ENCODE peak calls at places on chromosomes 13 and 19, in five cellular contexts. D is osteocyte, C is fibroblast of mammary gland, E is glutamatergic neuron, M is OCI-LY7. I is an unnamed sample.

GRCh38 chr13:76316998-76317527 is 569.1 kb downstream of the KCTD12 start:
- DNase-seq in D (no peak), C (no peak), E (no peak), M (no peak), I (no peak)

GRCh38 chr19:18875726-18876125 is 20.2 kb downstream of the CERS1 start:
- DNase-seq in D (no peak), C (peak), E (no peak), M (no peak), I (no peak)

GRCh38 chr13:101401196-101401595 is 15.1 kb downstream of the NALCN start:
- DNase-seq in D (no peak), C (no peak), E (no peak), M (no peak), I (no peak)

GRCh38 chr19:46190489-46190888 is 39.1 kb upstream of the IGFL1 start:
- DNase-seq in D (no peak), C (no peak), E (no peak), M (no peak), I (no peak)

GRCh38 chr13:86601351-86601750 is 802.1 kb upstream of the SLITRK6 start:
- DNase-seq in D (no peak), C (peak), E (no peak), M (no peak), I (no peak)

GRCh38 chr19:6970478-6970877 is 50.8 kb downstream of the MBD3L2B start:
- DNase-seq in D (no peak), C (no peak), E (no peak), M (peak), I (no peak)

GRCh38 chr19:19485161-19485997 is 30.0 kb downstream of the TSSK6 start:
- DNase-seq in D (no peak), C (peak), E (peak), M (no peak), I (no peak)

GRCh38 chr19:3479177-3479818 is 1.0 kb downstream of the SMIM24 start:
- DNase-seq in D (no peak), C (peak), E (no peak), M (peak), I (peak)

GRCh38 chr19:45876411-45877197 is 9.3 kb downstream of the IRF2BP1 start:
- DNase-seq in D (no peak), C (no peak), E (peak), M (no peak), I (peak)

GRCh38 chr19:1122972-1123363 is 19.2 kb downstream of the GPX4 start:
- DNase-seq in D (no peak), C (peak), E (peak), M (peak), I (peak)

GRCh38 chr19:32581704-32582164 is 744 bp downstream of the PDCD5 start:
- DNase-seq in D (no peak), C (peak), E (peak), M (peak), I (no peak)

GRCh38 chr13:57557979-57558529 is 73.5 kb upstream of the PCDH17 start:
- DNase-seq in D (no peak), C (no peak), E (no peak), M (peak), I (no peak)

GRCh38 chr19:53183146-53183545 is 10.0 kb downstream of the ZNF665 start:
- DNase-seq in D (no peak), C (peak), E (no peak), M (no peak), I (no peak)

GRCh38 chr13:49444517-49445395 is 682 bp downstream of the SETDB2 start:
- DNase-seq in D (no peak), C (peak), E (no peak), M (peak), I (peak)

GRCh38 chr19:38024991-38025716 is 118.1 kb downstream of the SIPA1L3 start:
- DNase-seq in D (no peak), C (no peak), E (no peak), M (no peak), I (no peak)

GRCh38 chr19:19459099-19459498 is 53.6 kb downstream of the GATAD2A start:
- DNase-seq in D (no peak), C (peak), E (no peak), M (no peak), I (peak)

GRCh38 chr13:68099616-68100015 is 869.5 kb upstream of the PCDH9 start:
- DNase-seq in D (no peak), C (peak), E (no peak), M (no peak), I (no peak)

GRCh38 chr19:11236324-11237301 is 2.8 kb upstream of the ANGPTL8 start:
- DNase-seq in D (no peak), C (no peak), E (no peak), M (no peak), I (no peak)

GRCh38 chr13:74056829-74057564 is 77.2 kb downstream of the KLF12 start:
- DNase-seq in D (no peak), C (no peak), E (peak), M (no peak), I (no peak)

DNA sequence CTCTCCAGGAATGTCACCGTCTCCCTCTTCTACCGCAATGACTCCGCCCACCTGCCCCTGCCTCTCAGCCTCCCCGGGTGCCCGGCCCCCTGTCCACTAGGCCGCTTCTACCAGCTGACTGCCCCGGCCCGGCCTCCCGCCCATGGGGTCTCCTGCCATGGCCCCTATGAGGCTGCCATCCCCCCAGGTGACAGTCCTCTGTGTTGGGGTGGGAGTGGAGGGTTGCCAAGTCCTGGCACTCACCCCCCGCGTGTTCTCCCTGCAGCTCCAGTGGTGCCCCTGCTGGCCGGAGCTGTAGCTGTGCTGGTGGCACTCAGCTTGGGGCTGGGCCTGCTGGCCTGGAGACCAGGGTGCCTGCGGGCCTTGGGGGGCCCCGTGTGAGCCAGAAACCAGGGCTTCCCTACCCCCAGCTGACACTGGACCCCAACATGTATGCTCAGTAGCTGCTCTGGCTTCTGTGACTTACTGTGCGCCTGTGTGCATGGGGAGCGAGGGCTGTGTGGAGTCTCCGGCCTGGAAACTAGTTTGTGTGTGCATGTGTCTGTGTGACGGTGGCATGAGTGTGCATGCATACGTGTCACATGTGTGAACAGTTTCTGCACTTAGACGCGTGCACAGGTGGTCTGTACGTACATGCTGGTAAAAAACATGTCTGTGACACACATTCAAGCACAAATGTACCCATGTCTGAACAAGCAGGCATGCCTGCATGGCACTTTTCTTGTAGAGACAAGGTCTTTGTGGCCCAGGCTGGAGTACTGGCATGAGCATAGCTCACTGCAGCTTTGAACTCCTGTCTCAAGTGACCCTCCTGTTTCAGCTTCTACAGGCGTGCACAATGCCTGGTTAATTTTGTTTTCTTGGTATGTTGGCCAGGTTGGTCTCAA is 4.8 kb downstream of the ACP4 start:
- DNase-seq in D (no peak), C (peak), E (no peak), M (peak), I (no peak)
- TF ChIP-seq CTCF in D (no peak), C (peak), E (no peak), M (peak), I (peak)

DNA sequence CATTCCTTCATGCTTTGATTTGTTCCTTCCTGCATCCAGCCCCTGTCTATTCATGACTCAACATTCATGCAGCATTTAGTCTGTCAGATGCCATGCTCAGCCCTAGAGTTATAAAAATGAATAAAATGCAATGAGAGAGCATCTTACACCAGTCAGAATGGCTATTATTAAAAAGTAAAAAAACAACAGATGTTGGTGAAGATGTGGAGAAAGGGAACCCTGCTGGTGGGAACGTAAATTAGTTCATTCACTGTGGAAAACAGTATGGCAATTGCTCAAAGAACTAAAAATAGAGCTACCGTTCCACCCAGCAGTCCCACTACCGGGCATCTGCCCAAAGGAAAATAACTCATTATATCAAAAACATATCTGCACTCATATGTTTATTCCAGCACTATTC is 70.0 kb upstream of the GTF3A start:
- DNase-seq in D (no peak), C (peak), E (no peak), M (no peak), I (no peak)
- TF ChIP-seq CTCF in D (no peak), C (peak), E (peak), M (peak), I (no peak)

GRCh38 chr19:40803857-40804782 is 5.1 kb downstream of the EGLN2 start:
- DNase-seq in D (no peak), C (no peak), E (no peak), M (peak), I (peak)

GRCh38 chr19:40806385-40807146 is 7.6 kb downstream of the EGLN2 start:
- DNase-seq in D (peak), C (peak), E (peak), M (peak), I (peak)

GRCh38 chr19:40805258-40805868 is 6.4 kb downstream of the EGLN2 start:
- DNase-seq in D (no peak), C (no peak), E (no peak), M (no peak), I (no peak)

GRCh38 chr19:40803170-40803856 is 4.3 kb downstream of the EGLN2 start:
- DNase-seq in D (no peak), C (no peak), E (no peak), M (no peak), I (no peak)

GRCh38 chr19:40804783-40805242 is 5.8 kb downstream of the EGLN2 start:
- DNase-seq in D (no peak), C (no peak), E (no peak), M (peak), I (no peak)
- TF ChIP-seq CTCF in D (peak), C (no peak), E (no peak), M (peak), I (no peak)

DNA sequence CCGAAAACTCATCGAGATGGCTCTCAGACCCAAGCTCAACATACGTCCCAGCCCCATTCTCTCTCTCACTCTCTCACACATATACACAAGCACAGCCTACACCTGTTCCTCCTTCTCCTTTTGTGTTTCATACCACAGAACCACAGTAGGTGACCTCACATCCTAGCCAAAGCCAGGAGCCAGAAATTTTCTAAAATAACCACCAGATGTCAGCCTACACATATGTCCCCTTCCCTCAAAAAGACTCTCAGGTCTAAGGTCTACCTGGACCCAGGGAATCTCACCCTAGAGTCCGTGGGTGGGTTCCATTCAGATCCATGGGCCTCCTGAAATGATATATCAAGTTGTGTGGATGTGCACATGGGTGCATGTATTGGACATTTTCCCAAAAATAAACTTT is 104.2 kb upstream of the IPO5 start:
- DNase-seq in D (no peak), C (peak), E (no peak), M (peak), I (peak)
- TF ChIP-seq CTCF in D (peak), C (peak), E (no peak), M (peak), I (no peak)

GRCh38 chr13:72960541-72960940 is 98.3 kb upstream of the KLF5 start:
- DNase-seq in D (no peak), C (no peak), E (no peak), M (no peak), I (no peak)

GRCh38 chr13:72963762-72964161 is 95.0 kb upstream of the KLF5 start:
- DNase-seq in D (no peak), C (no peak), E (no peak), M (no peak), I (no peak)

GRCh38 chr13:72959643-72960042 is 99.2 kb upstream of the KLF5 start:
- DNase-seq in D (no peak), C (peak), E (no peak), M (no peak), I (no peak)

DNA sequence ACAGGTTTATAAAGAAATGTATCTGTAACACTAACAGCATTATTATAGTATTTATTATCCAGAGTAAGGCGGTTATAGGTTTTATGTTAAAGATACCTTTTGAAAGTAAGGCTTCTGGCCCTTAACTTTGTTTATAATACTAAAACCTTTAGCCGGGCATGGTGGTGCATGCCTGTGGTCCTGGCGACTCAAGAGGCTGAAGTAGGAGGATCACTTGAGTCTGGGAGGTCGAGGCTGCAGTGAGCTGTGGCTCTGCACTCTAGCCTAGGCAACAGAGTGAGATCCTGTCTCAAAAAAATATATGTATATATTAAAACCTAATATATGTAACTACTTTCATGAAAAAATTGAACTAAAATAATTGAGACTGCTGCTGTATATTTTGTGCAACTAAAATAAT is 98.7 kb upstream of the KLF5 start:
- DNase-seq in D (no peak), C (no peak), E (no peak), M (no peak), I (no peak)
- TF ChIP-seq CTCF in D (no peak), C (no peak), E (no peak), M (no peak), I (no peak)

DNA sequence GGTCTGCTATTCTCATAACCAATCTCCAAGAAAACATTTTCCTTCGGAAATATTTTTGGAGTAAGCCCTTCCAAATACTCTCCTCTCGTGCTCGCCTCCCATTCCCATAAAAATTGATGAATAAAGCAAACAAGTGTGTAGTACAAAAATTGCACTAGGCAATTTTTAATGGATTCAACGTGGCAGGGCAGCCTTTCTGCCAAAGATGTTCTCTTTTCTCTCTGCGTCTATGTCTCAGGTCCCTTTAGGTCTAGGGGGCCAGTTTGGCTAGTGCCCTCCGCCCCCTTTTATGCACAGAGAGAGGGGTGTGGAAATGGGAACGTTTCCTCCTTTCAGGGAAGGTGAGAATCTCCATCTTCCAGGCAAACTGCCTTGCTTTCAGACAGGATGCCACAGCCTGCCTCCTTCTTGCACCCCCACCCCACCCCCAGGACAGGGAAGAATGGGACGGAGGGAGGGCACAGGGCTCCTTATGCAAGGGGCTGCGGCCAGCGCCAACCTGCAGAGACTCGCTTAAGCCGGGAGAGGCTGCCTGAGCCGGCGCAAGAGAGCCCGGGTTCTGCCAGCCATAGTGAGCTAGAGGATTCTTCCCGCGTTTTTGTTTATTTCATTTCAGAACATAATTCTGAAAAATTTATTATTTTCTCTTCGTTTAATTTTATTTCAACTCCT is 2.7 kb upstream of the ZIC2 start:
- DNase-seq in D (peak), C (no peak), E (peak), M (no peak), I (no peak)
- TF ChIP-seq CTCF in D (no peak), C (no peak), E (no peak), M (no peak), I (no peak)

GRCh38 chr19:10227215-10227971 is 3.7 kb downstream of the S1PR2 start:
- DNase-seq in D (no peak), C (peak), E (no peak), M (no peak), I (no peak)
- TF ChIP-seq CTCF in D (no peak), C (no peak), E (no peak), M (peak), I (no peak)